ENCODE peak calls at places on chromosomes 7 and 10, in six cellular contexts. S, H, I, Y, T and K are unnamed samples.

GRCh38 chr7:148481147-148481526 is 109.4 kb upstream of the C7orf33 start:
- DNase-seq in Y (no peak), T (no peak), S (no peak), H (no peak), I (no peak), K (no peak)

GRCh38 chr10:132714096-132714721 is 71.7 kb downstream of the NKX6-2 start:
- DNase-seq in H (no peak), T (peak; percentile 59), Y (peak; percentile 73), I (peak; percentile 60), S (peak; percentile 31), K (no peak)

GRCh38 chr7:106068986-106069385 is 43.1 kb downstream of the SYPL1 start:
- DNase-seq in T (no peak), H (no peak), S (no peak), I (no peak), Y (peak; percentile 88), K (no peak)

GRCh38 chr10:125848857-125849256 is 25.5 kb downstream of the BCCIP start:
- DNase-seq in H (no peak), S (no peak), Y (no peak), T (no peak), I (no peak), K (no peak)

GRCh38 chr7:1669486-1669951 is 558 bp upstream of the ELFN1 start:
- DNase-seq in S (no peak), H (no peak), Y (peak; percentile 74), I (no peak), T (peak; percentile 20), K (no peak)

GRCh38 chr7:118109607-118110006 is 74.4 kb upstream of the LSM8 start:
- DNase-seq in Y (no peak), H (no peak), I (no peak), S (peak; percentile 22), T (no peak), K (no peak)

GRCh38 chr7:12475362-12476063 is 71.8 kb upstream of the VWDE start:
- DNase-seq in I (no peak), H (peak; percentile 5), Y (no peak), S (no peak), T (no peak), K (peak; percentile 23)

GRCh38 chr10:13525683-13526082 is 3.1 kb downstream of the BEND7 start:
- DNase-seq in H (no peak), I (no peak), Y (no peak), S (no peak), T (no peak), K (no peak)

GRCh38 chr7:48090095-48090805 is 1.2 kb downstream of the UPP1 start:
- DNase-seq in S (peak; percentile 52), T (peak; percentile 65), Y (no peak), I (no peak), H (no peak), K (peak; percentile 45)

GRCh38 chr7:45026984-45027773 is 27.2 kb downstream of the CCM2 start:
- DNase-seq in I (no peak), Y (peak; percentile 62), T (no peak), S (no peak), H (peak; percentile 48), K (no peak)

GRCh38 chr10:17805921-17806577 is 3.1 kb upstream of the MRC1 start:
- DNase-seq in S (no peak), H (peak; percentile 23), Y (no peak), I (no peak), T (no peak), K (no peak)

GRCh38 chr7:152362128-152362926 is 73.5 kb downstream of the KMT2C start:
- DNase-seq in H (no peak), S (no peak), Y (no peak), I (no peak), T (no peak), K (no peak)

GRCh38 chr10:79081353-79082034 is 12.7 kb downstream of the ZMIZ1 start:
- DNase-seq in H (no peak), S (no peak), T (no peak), Y (no peak), I (no peak), K (peak; percentile 56)

GRCh38 chr7:98872328-98872924 is 2.6 kb upstream of the TMEM130 start:
- DNase-seq in Y (peak; percentile 46), T (no peak), S (no peak), I (no peak), H (peak; percentile 53), K (no peak)

GRCh38 chr7:120774481-120774880 is 83.5 kb downstream of the TSPAN12 start:
- DNase-seq in T (no peak), Y (no peak), H (no peak), I (no peak), S (no peak), K (no peak)

GRCh38 chr7:100875356-100875751 is 451 bp downstream of the SRRT start:
- DNase-seq in T (no peak), I (no peak), H (peak; percentile 79), Y (no peak), S (peak; percentile 47), K (no peak)

GRCh38 chr10:66844176-66844947 is 81.5 kb upstream of the LRRTM3 start:
- DNase-seq in I (no peak), T (no peak), Y (no peak), S (no peak), H (no peak), K (no peak)

DNA sequence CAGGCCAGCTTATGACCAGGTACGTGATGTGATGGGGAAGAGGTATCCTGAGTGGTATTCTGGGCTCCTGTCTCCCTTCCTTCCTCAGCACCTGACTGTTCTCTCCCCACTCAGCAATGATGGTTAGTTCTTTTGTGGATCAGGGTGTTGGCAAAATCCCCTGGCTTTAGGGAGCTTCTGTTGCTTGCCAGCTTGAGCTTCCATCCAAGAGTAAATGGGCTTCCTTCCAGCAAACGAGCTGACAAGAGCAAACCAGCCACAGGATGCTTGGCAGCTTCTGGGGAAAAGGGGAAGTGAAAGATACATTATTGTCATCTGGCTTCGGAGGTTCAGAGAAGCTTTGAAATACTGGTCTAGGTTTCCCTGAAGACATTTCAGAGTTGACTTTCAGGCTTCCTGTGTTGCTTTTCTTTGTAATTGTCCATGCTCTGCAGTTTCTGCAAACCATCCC is 5.2 kb downstream of the DUSP5 start:
- DNase-seq in I (no peak), T (no peak), H (peak; percentile 37), S (peak; percentile 36), Y (peak; percentile 90), K (no peak)
- TF ChIP-seq POLR2A in I (no peak), T (no peak), H (no peak), S (no peak), Y (no peak), K (no peak)

GRCh38 chr10:96720422-96721206 is at the start of gene PIK3AP1:
- DNase-seq in T (peak; percentile 87), S (peak; percentile 67), Y (peak; percentile 90), I (peak; percentile 66), H (peak; percentile 74), K (peak; percentile 69)
- TF ChIP-seq POLR2A in T (peak; percentile 24), S (no peak), Y (no peak), I (no peak), H (peak; percentile 49), K (no peak)

GRCh38 chr7:129356176-129356575 is 78.1 kb upstream of the STRIP2 start:
- DNase-seq in T (no peak), S (no peak), I (no peak), Y (no peak), H (no peak), K (no peak)

GRCh38 chr7:129347330-129347729 is 86.9 kb upstream of the STRIP2 start:
- DNase-seq in I (no peak), Y (no peak), H (no peak), T (no peak), S (no peak), K (no peak)

GRCh38 chr7:129354428-129355157 is 79.6 kb upstream of the STRIP2 start:
- DNase-seq in H (no peak), S (no peak), Y (no peak), T (no peak), I (no peak), K (no peak)

GRCh38 chr7:129348023-129348740 is 86.0 kb upstream of the STRIP2 start:
- DNase-seq in T (no peak), H (no peak), S (no peak), I (no peak), Y (no peak), K (no peak)

GRCh38 chr7:129351320-129351719 is 82.9 kb upstream of the STRIP2 start:
- DNase-seq in I (no peak), S (no peak), H (no peak), T (no peak), Y (no peak), K (no peak)
- TF ChIP-seq POLR2A in I (no peak), S (no peak), H (no peak), T (no peak), Y (no peak), K (no peak)

GRCh38 chr7:96709381-96710228 is at the start of gene SEM1:
- DNase-seq in Y (peak; percentile 96), T (peak; percentile 88), S (peak; percentile 85), H (peak; percentile 88), I (peak; percentile 85), K (peak; percentile 25)
- TF ChIP-seq POLR2A in Y (no peak), T (peak; percentile 41), S (peak; percentile 76), H (peak; percentile 79), I (peak; percentile 21), K (peak; percentile 71)

DNA sequence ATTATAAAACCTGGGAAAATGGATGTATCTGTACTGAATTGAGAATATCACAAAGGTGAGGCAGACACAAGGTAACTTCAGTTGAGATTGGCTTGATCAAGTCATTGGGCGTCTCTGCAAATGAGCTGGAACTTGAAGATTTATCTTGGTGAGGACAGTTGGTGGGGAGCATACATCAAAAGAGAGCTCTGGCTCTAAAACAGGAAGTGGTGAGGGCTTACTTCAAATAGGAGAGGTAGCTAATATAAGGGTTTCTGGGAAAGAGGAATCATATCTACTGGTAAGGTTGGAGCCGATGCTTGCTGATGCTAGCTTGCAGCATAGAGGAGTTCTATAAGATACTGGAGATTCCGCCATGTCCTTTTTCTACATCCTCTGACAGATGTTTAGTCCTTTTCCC is 39.9 kb upstream of the FGL2 start:
- DNase-seq in H (no peak), T (no peak), Y (no peak), S (no peak), I (no peak), K (no peak)
- TF ChIP-seq POLR2A in H (no peak), T (no peak), Y (no peak), S (no peak), I (no peak), K (no peak)

GRCh38 chr7:149608168-149608567 is 110.6 kb upstream of the ZNF746 start:
- DNase-seq in T (no peak), I (no peak), H (no peak), Y (no peak), S (no peak), K (no peak)
- TF ChIP-seq POLR2A in T (no peak), I (no peak), H (no peak), Y (no peak), S (no peak), K (no peak)